ENCODE peak calls at places on chromosome 12, in nine cellular contexts. L is H7; J is NCI-H1092 treated with DMSO at 0.1 percent for 48 hours; B is GM23338; M is fibroblast of the conjunctiva; C is CD4-positive, CD25-positive, alpha-beta regulatory T cell; G is cardiac fibroblast; T is stimulated activated CD8-positive, alpha-beta memory T cell treated with anti-CD3 and anti-CD28 coated beads, Interleukin-7, amount 100 ng/mL, for 24 hours; W is GM12865. N is an unnamed sample.

GRCh38 chr12:122820138-122820537 is 15.1 kb upstream of the HIP1R start:
- DNase-seq in L (no peak), J (no peak), B (no peak), M (no peak), C (no peak), G (no peak), T (no peak), W (no peak), N (no peak)

GRCh38 chr12:3614806-3615466 is 123.9 kb downstream of the PRMT8 start:
- DNase-seq in L (peak), J (no peak), B (peak), M (no peak), C (no peak), G (no peak), T (no peak), W (no peak), N (peak)

GRCh38 chr12:17588968-17589367 is 501.0 kb downstream of the RERGL start:
- DNase-seq in L (peak), J (peak), B (peak), M (peak), C (no peak), G (no peak), T (no peak), W (no peak), N (peak)

GRCh38 chr12:123942277-123942653 is 30.4 kb downstream of the CCDC92 start:
- DNase-seq in L (no peak), J (no peak), B (no peak), M (peak), C (no peak), G (peak), T (no peak), W (no peak), N (no peak)

GRCh38 chr12:109393437-109394345 is 46.0 kb downstream of the MYO1H start:
- DNase-seq in L (peak), J (peak), B (peak), M (peak), C (peak), G (peak), T (no peak), W (peak), N (peak)

GRCh38 chr12:644818-645552 is 18.3 kb downstream of the NINJ2 start:
- DNase-seq in L (no peak), J (no peak), B (no peak), M (no peak), C (no peak), G (peak), T (no peak), W (no peak), N (peak)

GRCh38 chr12:1360812-1361211 is 233.6 kb downstream of the FBXL14 start:
- DNase-seq in L (no peak), J (no peak), B (no peak), M (no peak), C (no peak), G (no peak), T (no peak), W (no peak), N (no peak)

GRCh38 chr12:42129595-42130204 is 15.0 kb downstream of the GXYLT1 start:
- DNase-seq in L (peak), J (peak), B (peak), M (peak), C (no peak), G (peak), T (no peak), W (peak), N (peak)

GRCh38 chr12:93181396-93181965 is 196.2 kb upstream of the NUDT4 start:
- DNase-seq in L (no peak), J (no peak), B (no peak), M (no peak), C (no peak), G (no peak), T (no peak), W (no peak), N (no peak)

GRCh38 chr12:103771466-103771865 is 69.6 kb downstream of the NT5DC3 start:
- DNase-seq in L (peak), J (peak), B (peak), M (peak), C (no peak), G (peak), T (no peak), W (peak), N (peak)

GRCh38 chr12:70853326-70853725 is 67.2 kb downstream of the PTPRR start:
- DNase-seq in L (no peak), J (no peak), B (no peak), M (peak), C (no peak), G (peak), T (no peak), W (no peak), N (no peak)

GRCh38 chr12:128269108-128269713 is 2.2 kb downstream of the TMEM132C start:
- DNase-seq in L (peak), J (no peak), B (peak), M (peak), C (no peak), G (no peak), T (no peak), W (no peak), N (peak)

GRCh38 chr12:5973461-5974115 is 28.5 kb upstream of the ANO2 start:
- DNase-seq in L (no peak), J (no peak), B (no peak), M (no peak), C (no peak), G (no peak), T (no peak), W (no peak), N (peak)

N was measured in endodermal cell.